ENCODE peak calls at places on chromosomes 6 and 20, in six cellular contexts. P is NCI-H2029; X is NCI-H1092 treated with DMSO at 0.1 percent for 48 hours; B is K562; A is activated CD8-positive, alpha-beta memory T cell treated with anti-CD3 and anti-CD28 coated beads for 24 hours; C is nephron progenitor cell. E is an unnamed sample.

GRCh38 chr6:21265264-21266044 is 328.1 kb upstream of the SOX4 start:
- DNase-seq in P (no peak), X (no peak), B (no peak), A (no peak), C (no peak), E (no peak)

GRCh38 chr6:116883005-116883404 is 6.0 kb downstream of the RFX6 start:
- DNase-seq in P (no peak), X (no peak), B (no peak), A (no peak), C (no peak), E (no peak)

GRCh38 chr6:40735126-40735920 is 148.2 kb upstream of the LRFN2 start:
- DNase-seq in P (no peak), X (no peak), B (no peak), A (no peak), C (no peak), E (no peak)

GRCh38 chr6:108837236-108837971 is 10.8 kb upstream of the ARMC2 start:
- DNase-seq in P (no peak), X (no peak), B (no peak), A (no peak), C (no peak), E (no peak)

GRCh38 chr6:134351615-134352474 is 33.9 kb upstream of the SGK1 start:
- DNase-seq in P (no peak), X (peak; percentile 10), B (no peak), A (peak; percentile 60), C (peak; percentile 11), E (no peak)

GRCh38 chr6:73722318-73723060 is 26.5 kb downstream of the CD109 start:
- DNase-seq in P (no peak), X (no peak), B (no peak), A (no peak), C (no peak), E (no peak)

GRCh38 chr6:158043586-158044524 is 62.2 kb downstream of the SYNJ2 start:
- DNase-seq in P (no peak), X (no peak), B (no peak), A (no peak), C (no peak), E (no peak)

GRCh38 chr20:61766921-61767610 is 298.6 kb downstream of the TAF4 start:
- DNase-seq in P (no peak), X (no peak), B (no peak), A (no peak), C (no peak), E (no peak)

GRCh38 chr6:29005183-29005885 is at the start of gene ZNF311:
- DNase-seq in P (no peak), X (no peak), B (peak; percentile 64), A (peak; percentile 70), C (no peak), E (no peak)

GRCh38 chr6:142728367-142728766 is 216.6 kb downstream of the HIVEP2 start:
- DNase-seq in P (peak; percentile 42), X (no peak), B (peak; percentile 14), A (no peak), C (no peak), E (peak; percentile 77)

GRCh38 chr6:143337201-143337949 is 113.1 kb downstream of the ADAT2 start:
- DNase-seq in P (no peak), X (no peak), B (peak; percentile 54), A (peak; percentile 83), C (peak; percentile 61), E (no peak)

GRCh38 chr6:91480397-91480796 is 893.5 kb upstream of the MAP3K7 start:
- DNase-seq in P (no peak), X (no peak), B (no peak), A (no peak), C (no peak), E (no peak)

GRCh38 chr6:152338335-152339125 is 298.6 kb downstream of the SYNE1 start:
- DNase-seq in P (no peak), X (peak; percentile 1), B (peak; percentile 41), A (peak; percentile 80), C (peak; percentile 66), E (no peak)

GRCh38 chr6:116370717-116371383 is at the start of gene DSE:
- DNase-seq in P (peak; percentile 88), X (peak; percentile 3), B (peak; percentile 48), A (peak; percentile 78), C (peak; percentile 85), E (peak; percentile 34)

GRCh38 chr6:31728767-31729514 is at the start of gene DDAH2:
- DNase-seq in P (no peak), X (no peak), B (peak; percentile 59), A (no peak), C (peak; percentile 18), E (no peak)

GRCh38 chr6:12782136-12782535 is 65.6 kb downstream of the PHACTR1 start:
- DNase-seq in P (no peak), X (no peak), B (no peak), A (no peak), C (no peak), E (no peak)

GRCh38 chr6:143634486-143634885 is 43.3 kb upstream of the PHACTR2 start:
- DNase-seq in P (peak; percentile 31), X (no peak), B (no peak), A (no peak), C (no peak), E (no peak)

GRCh38 chr20:47551841-47552240 is 50.2 kb downstream of the NCOA3 start:
- DNase-seq in P (peak; percentile 60), X (peak; percentile 52), B (no peak), A (no peak), C (no peak), E (no peak)

GRCh38 chr6:110331816-110332215 is 26.3 kb downstream of the METTL24 start:
- DNase-seq in P (no peak), X (no peak), B (no peak), A (no peak), C (peak; percentile 30), E (peak; percentile 85)

GRCh38 chr6:26536571-26537159 is 1.5 kb upstream of the HMGN4 start:
- DNase-seq in P (no peak), X (peak; percentile 32), B (no peak), A (peak; percentile 75), C (no peak), E (no peak)

GRCh38 chr20:63129991-63130653 is 85.8 kb downstream of the YTHDF1 start:
- DNase-seq in P (no peak), X (no peak), B (no peak), A (no peak), C (peak; percentile 4), E (no peak)

GRCh38 chr6:168326294-168327261 is 7.0 kb upstream of the DACT2 start:
- DNase-seq in P (no peak), X (no peak), B (no peak), A (no peak), C (no peak), E (no peak)

GRCh38 chr20:41733151-41733550 is 115.0 kb upstream of the CHD6 start:
- DNase-seq in P (no peak), X (no peak), B (no peak), A (no peak), C (no peak), E (no peak)

GRCh38 chr20:62356143-62356947 is 10.8 kb downstream of the LAMA5 start:
- DNase-seq in P (no peak), X (no peak), B (peak; percentile 37), A (no peak), C (peak; percentile 66), E (no peak)

GRCh38 chr6:75531174-75531573 is 37.6 kb upstream of the FILIP1 start:
- DNase-seq in P (no peak), X (no peak), B (no peak), A (no peak), C (no peak), E (no peak)

GRCh38 chr20:46708172-46708860 is 1.1 kb upstream of the SLC2A10 start:
- DNase-seq in P (no peak), X (no peak), B (no peak), A (no peak), C (no peak), E (no peak)

GRCh38 chr20:12970372-12970821 is 38.4 kb upstream of the SPTLC3 start:
- DNase-seq in P (no peak), X (peak; percentile 5), B (no peak), A (no peak), C (peak; percentile 23), E (peak; percentile 10)

GRCh38 chr20:59242714-59243626 is 57.4 kb upstream of the EDN3 start:
- DNase-seq in P (no peak), X (no peak), B (no peak), A (no peak), C (no peak), E (no peak)

GRCh38 chr6:22474283-22474682 is 95.1 kb upstream of the HDGFL1 start:
- DNase-seq in P (no peak), X (no peak), B (no peak), A (no peak), C (no peak), E (no peak)